ENCODE peak calls at places on chromosome 17, in ten cellular contexts. One of them, this sample, is unnamed.
A peak's percentile ranks its signal among the peaks of the same experiment; 100 is the strongest.

GRCh38 chr17:55518549-55518948 is 7.3 kb upstream of the SMIM36 start:
- DNase-seq in HFF-Myc: no peak
- DNase-seq in neural progenitor cell: no peak
- DNase-seq in ecto neural progenitor cell: no peak
- DNase-seq in stimulated activated CD8-positive, alpha-beta memory T cell treated with anti-CD3 and anti-CD28 coated beads, Interleukin-2, amount 100 ng/mL, for 48 hours: no peak
- DNase-seq in RCC 7860: no peak
- DNase-seq in progenitor cell of endocrine pancreas: no peak
- DNase-seq in activated CD4-positive, alpha-beta T cell treated with anti-CD3 and anti-CD28 coated beads for 24 hours: no peak
- DNase-seq in kidney epithelial cell: no peak
- DNase-seq in GM19239: no peak
- DNase-seq in this sample: no peak

GRCh38 chr17:49290690-49291326 is 60.2 kb upstream of the PHOSPHO1 start:
- DNase-seq in GM19239: no peak
- DNase-seq in HFF-Myc: peak; percentile 6
- DNase-seq in RCC 7860: no peak
- DNase-seq in activated CD4-positive, alpha-beta T cell treated with anti-CD3 and anti-CD28 coated beads for 24 hours: no peak
- DNase-seq in ecto neural progenitor cell: peak; percentile 32
- DNase-seq in progenitor cell of endocrine pancreas: no peak
- DNase-seq in neural progenitor cell: peak; percentile 34
- DNase-seq in stimulated activated CD8-positive, alpha-beta memory T cell treated with anti-CD3 and anti-CD28 coated beads, Interleukin-2, amount 100 ng/mL, for 48 hours: no peak
- DNase-seq in kidney epithelial cell: no peak
- DNase-seq in this sample: no peak

GRCh38 chr17:50102164-50102991 is 7.2 kb downstream of the PDK2 start:
- DNase-seq in RCC 7860: peak; percentile 34
- DNase-seq in neural progenitor cell: no peak
- DNase-seq in GM19239: no peak
- DNase-seq in stimulated activated CD8-positive, alpha-beta memory T cell treated with anti-CD3 and anti-CD28 coated beads, Interleukin-2, amount 100 ng/mL, for 48 hours: no peak
- DNase-seq in kidney epithelial cell: no peak
- DNase-seq in progenitor cell of endocrine pancreas: no peak
- DNase-seq in ecto neural progenitor cell: no peak
- DNase-seq in activated CD4-positive, alpha-beta T cell treated with anti-CD3 and anti-CD28 coated beads for 24 hours: no peak
- DNase-seq in HFF-Myc: no peak
- DNase-seq in this sample: no peak

GRCh38 chr17:18143044-18143936 is 34.7 kb downstream of the MYO15A start:
- DNase-seq in stimulated activated CD8-positive, alpha-beta memory T cell treated with anti-CD3 and anti-CD28 coated beads, Interleukin-2, amount 100 ng/mL, for 48 hours: no peak
- DNase-seq in progenitor cell of endocrine pancreas: no peak
- DNase-seq in neural progenitor cell: peak; percentile 81
- DNase-seq in activated CD4-positive, alpha-beta T cell treated with anti-CD3 and anti-CD28 coated beads for 24 hours: no peak
- DNase-seq in GM19239: no peak
- DNase-seq in RCC 7860: no peak
- DNase-seq in HFF-Myc: no peak
- DNase-seq in ecto neural progenitor cell: no peak
- DNase-seq in kidney epithelial cell: no peak
- DNase-seq in this sample: no peak

GRCh38 chr17:2170023-2170422 is 115.1 kb downstream of the HIC1 start:
- DNase-seq in RCC 7860: no peak
- DNase-seq in kidney epithelial cell: no peak
- DNase-seq in activated CD4-positive, alpha-beta T cell treated with anti-CD3 and anti-CD28 coated beads for 24 hours: peak; percentile 7
- DNase-seq in neural progenitor cell: peak; percentile 48
- DNase-seq in progenitor cell of endocrine pancreas: no peak
- DNase-seq in stimulated activated CD8-positive, alpha-beta memory T cell treated with anti-CD3 and anti-CD28 coated beads, Interleukin-2, amount 100 ng/mL, for 48 hours: peak; percentile 3
- DNase-seq in ecto neural progenitor cell: no peak
- DNase-seq in HFF-Myc: no peak
- DNase-seq in GM19239: peak; percentile 23
- DNase-seq in this sample: no peak

GRCh38 chr17:50049636-50050035 is 6.3 kb upstream of the ITGA3 start:
- DNase-seq in RCC 7860: peak; percentile 55
- DNase-seq in neural progenitor cell: no peak
- DNase-seq in stimulated activated CD8-positive, alpha-beta memory T cell treated with anti-CD3 and anti-CD28 coated beads, Interleukin-2, amount 100 ng/mL, for 48 hours: no peak
- DNase-seq in kidney epithelial cell: no peak
- DNase-seq in progenitor cell of endocrine pancreas: no peak
- DNase-seq in GM19239: no peak
- DNase-seq in ecto neural progenitor cell: no peak
- DNase-seq in HFF-Myc: no peak
- DNase-seq in activated CD4-positive, alpha-beta T cell treated with anti-CD3 and anti-CD28 coated beads for 24 hours: no peak
- DNase-seq in this sample: no peak

GRCh38 chr17:30429155-30429554 is 48.1 kb upstream of the GOSR1 start:
- DNase-seq in kidney epithelial cell: no peak
- DNase-seq in stimulated activated CD8-positive, alpha-beta memory T cell treated with anti-CD3 and anti-CD28 coated beads, Interleukin-2, amount 100 ng/mL, for 48 hours: no peak
- DNase-seq in activated CD4-positive, alpha-beta T cell treated with anti-CD3 and anti-CD28 coated beads for 24 hours: no peak
- DNase-seq in progenitor cell of endocrine pancreas: no peak
- DNase-seq in ecto neural progenitor cell: no peak
- DNase-seq in GM19239: no peak
- DNase-seq in HFF-Myc: no peak
- DNase-seq in RCC 7860: no peak
- DNase-seq in neural progenitor cell: no peak
- DNase-seq in this sample: no peak

GRCh38 chr17:31593806-31594205 is 202.3 kb downstream of the RAB11FIP4 start:
- DNase-seq in stimulated activated CD8-positive, alpha-beta memory T cell treated with anti-CD3 and anti-CD28 coated beads, Interleukin-2, amount 100 ng/mL, for 48 hours: no peak
- DNase-seq in kidney epithelial cell: no peak
- DNase-seq in ecto neural progenitor cell: no peak
- DNase-seq in HFF-Myc: no peak
- DNase-seq in neural progenitor cell: no peak
- DNase-seq in GM19239: no peak
- DNase-seq in RCC 7860: no peak
- DNase-seq in activated CD4-positive, alpha-beta T cell treated with anti-CD3 and anti-CD28 coated beads for 24 hours: no peak
- DNase-seq in progenitor cell of endocrine pancreas: no peak
- DNase-seq in this sample: no peak

GRCh38 chr17:75526555-75527270 is 1.2 kb downstream of the LLGL2 start:
- DNase-seq in neural progenitor cell: peak; percentile 42
- DNase-seq in HFF-Myc: no peak
- DNase-seq in kidney epithelial cell: no peak
- DNase-seq in ecto neural progenitor cell: no peak
- DNase-seq in RCC 7860: no peak
- DNase-seq in stimulated activated CD8-positive, alpha-beta memory T cell treated with anti-CD3 and anti-CD28 coated beads, Interleukin-2, amount 100 ng/mL, for 48 hours: no peak
- DNase-seq in progenitor cell of endocrine pancreas: peak; percentile 37
- DNase-seq in GM19239: no peak
- DNase-seq in activated CD4-positive, alpha-beta T cell treated with anti-CD3 and anti-CD28 coated beads for 24 hours: no peak
- DNase-seq in this sample: no peak

GRCh38 chr17:76957600-76958464 is 89.6 kb downstream of the MGAT5B start:
- DNase-seq in RCC 7860: no peak
- DNase-seq in GM19239: no peak
- DNase-seq in ecto neural progenitor cell: peak; percentile 55
- DNase-seq in progenitor cell of endocrine pancreas: no peak
- DNase-seq in stimulated activated CD8-positive, alpha-beta memory T cell treated with anti-CD3 and anti-CD28 coated beads, Interleukin-2, amount 100 ng/mL, for 48 hours: no peak
- DNase-seq in HFF-Myc: no peak
- DNase-seq in neural progenitor cell: peak; percentile 47
- DNase-seq in activated CD4-positive, alpha-beta T cell treated with anti-CD3 and anti-CD28 coated beads for 24 hours: no peak
- DNase-seq in kidney epithelial cell: no peak
- DNase-seq in this sample: no peak

GRCh38 chr17:13365331-13365730 is 236.4 kb downstream of the HS3ST3A1 start:
- DNase-seq in HFF-Myc: no peak
- DNase-seq in GM19239: no peak
- DNase-seq in activated CD4-positive, alpha-beta T cell treated with anti-CD3 and anti-CD28 coated beads for 24 hours: no peak
- DNase-seq in ecto neural progenitor cell: no peak
- DNase-seq in kidney epithelial cell: no peak
- DNase-seq in stimulated activated CD8-positive, alpha-beta memory T cell treated with anti-CD3 and anti-CD28 coated beads, Interleukin-2, amount 100 ng/mL, for 48 hours: no peak
- DNase-seq in neural progenitor cell: no peak
- DNase-seq in progenitor cell of endocrine pancreas: no peak
- DNase-seq in RCC 7860: no peak
- DNase-seq in this sample: no peak

GRCh38 chr17:72414032-72414396 is 293.2 kb downstream of the SOX9 start:
- DNase-seq in GM19239: no peak
- DNase-seq in RCC 7860: no peak
- DNase-seq in activated CD4-positive, alpha-beta T cell treated with anti-CD3 and anti-CD28 coated beads for 24 hours: no peak
- DNase-seq in progenitor cell of endocrine pancreas: no peak
- DNase-seq in kidney epithelial cell: no peak
- DNase-seq in HFF-Myc: no peak
- DNase-seq in stimulated activated CD8-positive, alpha-beta memory T cell treated with anti-CD3 and anti-CD28 coated beads, Interleukin-2, amount 100 ng/mL, for 48 hours: no peak
- DNase-seq in ecto neural progenitor cell: no peak
- DNase-seq in neural progenitor cell: no peak
- DNase-seq in this sample: no peak

GRCh38 chr17:72466199-72466598 is 345.4 kb downstream of the SOX9 start:
- DNase-seq in activated CD4-positive, alpha-beta T cell treated with anti-CD3 and anti-CD28 coated beads for 24 hours: no peak
- DNase-seq in HFF-Myc: no peak
- DNase-seq in GM19239: peak; percentile 20
- DNase-seq in RCC 7860: peak; percentile 88
- DNase-seq in progenitor cell of endocrine pancreas: no peak
- DNase-seq in stimulated activated CD8-positive, alpha-beta memory T cell treated with anti-CD3 and anti-CD28 coated beads, Interleukin-2, amount 100 ng/mL, for 48 hours: no peak
- DNase-seq in kidney epithelial cell: peak; percentile 90
- DNase-seq in ecto neural progenitor cell: no peak
- DNase-seq in neural progenitor cell: no peak
- DNase-seq in this sample: no peak

GRCh38 chr17:30117548-30118155 is 1.0 kb downstream of the NSRP1 start:
- DNase-seq in stimulated activated CD8-positive, alpha-beta memory T cell treated with anti-CD3 and anti-CD28 coated beads, Interleukin-2, amount 100 ng/mL, for 48 hours: no peak
- DNase-seq in ecto neural progenitor cell: no peak
- DNase-seq in kidney epithelial cell: no peak
- DNase-seq in GM19239: no peak
- DNase-seq in RCC 7860: no peak
- DNase-seq in HFF-Myc: no peak
- DNase-seq in activated CD4-positive, alpha-beta T cell treated with anti-CD3 and anti-CD28 coated beads for 24 hours: no peak
- DNase-seq in progenitor cell of endocrine pancreas: no peak
- DNase-seq in neural progenitor cell: no peak
- DNase-seq in this sample: no peak

GRCh38 chr17:77770331-77771105 is 188.0 kb upstream of the TNRC6C start:
- DNase-seq in stimulated activated CD8-positive, alpha-beta memory T cell treated with anti-CD3 and anti-CD28 coated beads, Interleukin-2, amount 100 ng/mL, for 48 hours: no peak
- DNase-seq in neural progenitor cell: no peak
- DNase-seq in RCC 7860: no peak
- DNase-seq in HFF-Myc: no peak
- DNase-seq in ecto neural progenitor cell: peak; percentile 56
- DNase-seq in GM19239: no peak
- DNase-seq in activated CD4-positive, alpha-beta T cell treated with anti-CD3 and anti-CD28 coated beads for 24 hours: no peak
- DNase-seq in kidney epithelial cell: no peak
- DNase-seq in progenitor cell of endocrine pancreas: no peak
- DNase-seq in this sample: no peak

GRCh38 chr17:59366773-59367656 is 35.6 kb downstream of the YPEL2 start:
- DNase-seq in activated CD4-positive, alpha-beta T cell treated with anti-CD3 and anti-CD28 coated beads for 24 hours: no peak
- DNase-seq in stimulated activated CD8-positive, alpha-beta memory T cell treated with anti-CD3 and anti-CD28 coated beads, Interleukin-2, amount 100 ng/mL, for 48 hours: no peak
- DNase-seq in HFF-Myc: no peak
- DNase-seq in progenitor cell of endocrine pancreas: peak; percentile 28
- DNase-seq in GM19239: no peak
- DNase-seq in kidney epithelial cell: no peak
- DNase-seq in neural progenitor cell: no peak
- DNase-seq in RCC 7860: no peak
- DNase-seq in ecto neural progenitor cell: no peak
- DNase-seq in this sample: no peak

GRCh38 chr17:68790481-68790880 is 164.7 kb downstream of the ABCA8 start:
- DNase-seq in ecto neural progenitor cell: no peak
- DNase-seq in GM19239: no peak
- DNase-seq in RCC 7860: no peak
- DNase-seq in activated CD4-positive, alpha-beta T cell treated with anti-CD3 and anti-CD28 coated beads for 24 hours: no peak
- DNase-seq in kidney epithelial cell: no peak
- DNase-seq in progenitor cell of endocrine pancreas: no peak
- DNase-seq in HFF-Myc: no peak
- DNase-seq in neural progenitor cell: no peak
- DNase-seq in stimulated activated CD8-positive, alpha-beta memory T cell treated with anti-CD3 and anti-CD28 coated beads, Interleukin-2, amount 100 ng/mL, for 48 hours: no peak
- DNase-seq in this sample: no peak

GRCh38 chr17:43868236-43868994 is 21.4 kb downstream of the CD300LG start:
- DNase-seq in ecto neural progenitor cell: no peak
- DNase-seq in progenitor cell of endocrine pancreas: no peak
- DNase-seq in RCC 7860: no peak
- DNase-seq in GM19239: no peak
- DNase-seq in stimulated activated CD8-positive, alpha-beta memory T cell treated with anti-CD3 and anti-CD28 coated beads, Interleukin-2, amount 100 ng/mL, for 48 hours: no peak
- DNase-seq in neural progenitor cell: no peak
- DNase-seq in activated CD4-positive, alpha-beta T cell treated with anti-CD3 and anti-CD28 coated beads for 24 hours: no peak
- DNase-seq in HFF-Myc: no peak
- DNase-seq in kidney epithelial cell: no peak
- DNase-seq in this sample: no peak

GRCh38 chr17:68057531-68057952 is 22.0 kb downstream of the KPNA2 start:
- DNase-seq in stimulated activated CD8-positive, alpha-beta memory T cell treated with anti-CD3 and anti-CD28 coated beads, Interleukin-2, amount 100 ng/mL, for 48 hours: no peak
- DNase-seq in activated CD4-positive, alpha-beta T cell treated with anti-CD3 and anti-CD28 coated beads for 24 hours: peak; percentile 37
- DNase-seq in progenitor cell of endocrine pancreas: no peak
- DNase-seq in ecto neural progenitor cell: no peak
- DNase-seq in GM19239: no peak
- DNase-seq in neural progenitor cell: no peak
- DNase-seq in RCC 7860: peak; percentile 24
- DNase-seq in kidney epithelial cell: no peak
- DNase-seq in HFF-Myc: no peak
- DNase-seq in this sample: peak; percentile 10

GRCh38 chr17:47959825-47960655 is 2.4 kb upstream of the PRR15L start:
- DNase-seq in progenitor cell of endocrine pancreas: no peak
- DNase-seq in RCC 7860: no peak
- DNase-seq in GM19239: no peak
- DNase-seq in stimulated activated CD8-positive, alpha-beta memory T cell treated with anti-CD3 and anti-CD28 coated beads, Interleukin-2, amount 100 ng/mL, for 48 hours: no peak
- DNase-seq in neural progenitor cell: no peak
- DNase-seq in activated CD4-positive, alpha-beta T cell treated with anti-CD3 and anti-CD28 coated beads for 24 hours: no peak
- DNase-seq in HFF-Myc: no peak
- DNase-seq in kidney epithelial cell: no peak
- DNase-seq in ecto neural progenitor cell: no peak
- DNase-seq in this sample: no peak

GRCh38 chr17:75471207-75471606 is 14.8 kb downstream of the TMEM94 start:
- DNase-seq in kidney epithelial cell: no peak
- DNase-seq in RCC 7860: no peak
- DNase-seq in HFF-Myc: no peak
- DNase-seq in GM19239: no peak
- DNase-seq in progenitor cell of endocrine pancreas: no peak
- DNase-seq in neural progenitor cell: no peak
- DNase-seq in stimulated activated CD8-positive, alpha-beta memory T cell treated with anti-CD3 and anti-CD28 coated beads, Interleukin-2, amount 100 ng/mL, for 48 hours: no peak
- DNase-seq in ecto neural progenitor cell: no peak
- DNase-seq in activated CD4-positive, alpha-beta T cell treated with anti-CD3 and anti-CD28 coated beads for 24 hours: no peak
- DNase-seq in this sample: no peak

GRCh38 chr17:40110026-40110425 is 9.6 kb upstream of the NR1D1 start:
- DNase-seq in GM19239: no peak
- DNase-seq in RCC 7860: no peak
- DNase-seq in ecto neural progenitor cell: peak; percentile 72
- DNase-seq in activated CD4-positive, alpha-beta T cell treated with anti-CD3 and anti-CD28 coated beads for 24 hours: no peak
- DNase-seq in kidney epithelial cell: no peak
- DNase-seq in neural progenitor cell: peak; percentile 89
- DNase-seq in HFF-Myc: no peak
- DNase-seq in stimulated activated CD8-positive, alpha-beta memory T cell treated with anti-CD3 and anti-CD28 coated beads, Interleukin-2, amount 100 ng/mL, for 48 hours: no peak
- DNase-seq in progenitor cell of endocrine pancreas: no peak
- DNase-seq in this sample: no peak

GRCh38 chr17:41645371-41646063 is 21.1 kb upstream of the KRT17 start:
- DNase-seq in activated CD4-positive, alpha-beta T cell treated with anti-CD3 and anti-CD28 coated beads for 24 hours: no peak
- DNase-seq in progenitor cell of endocrine pancreas: no peak
- DNase-seq in ecto neural progenitor cell: no peak
- DNase-seq in RCC 7860: peak; percentile 52
- DNase-seq in HFF-Myc: no peak
- DNase-seq in neural progenitor cell: no peak
- DNase-seq in kidney epithelial cell: no peak
- DNase-seq in GM19239: no peak
- DNase-seq in stimulated activated CD8-positive, alpha-beta memory T cell treated with anti-CD3 and anti-CD28 coated beads, Interleukin-2, amount 100 ng/mL, for 48 hours: no peak
- DNase-seq in this sample: no peak